ENCODE peak calls at places on chromosomes 5 and 9, in five cellular contexts. W is HepG2, M is K562, X is GM12878, T is H1. E is an unnamed sample.

GRCh38 chr5:112738180-112738560 is 485 bp downstream of the APC start:
- DNase-seq in W (no peak), M (peak), X (no peak), T (no peak), E (no peak)

GRCh38 chr9:128286435-128286834 is 10.4 kb downstream of the SWI5 start:
- DNase-seq in W (no peak), M (no peak), X (no peak), T (no peak), E (no peak)

GRCh38 chr9:127809562-127810377 is 7.1 kb downstream of the FPGS start:
- DNase-seq in W (no peak), M (peak), X (no peak), T (no peak), E (peak)

GRCh38 chr9:74293479-74293878 is 203.7 kb upstream of the RORB start:
- DNase-seq in W (no peak), M (no peak), X (no peak), T (no peak), E (no peak)

GRCh38 chr5:53643445-53643844 is 83.0 kb downstream of the NDUFS4 start:
- DNase-seq in W (no peak), M (no peak), X (no peak), T (no peak), E (no peak)

GRCh38 chr9:75615284-75615683 is 275.2 kb upstream of the PCSK5 start:
- DNase-seq in W (no peak), M (no peak), X (no peak), T (no peak), E (no peak)

GRCh38 chr5:129903466-129904101 is 681 bp upstream of the CHSY3 start:
- DNase-seq in W (no peak), M (no peak), X (no peak), T (no peak), E (no peak)

GRCh38 chr5:157612071-157612476 is 36.5 kb upstream of the ADAM19 start:
- DNase-seq in W (no peak), M (no peak), X (no peak), T (no peak), E (no peak)

GRCh38 chr9:132163457-132163875 is 1.6 kb downstream of the NTNG2 start:
- DNase-seq in W (no peak), M (no peak), X (no peak), T (no peak), E (no peak)

GRCh38 chr5:145681686-145682085 is 153.5 kb downstream of the PRELID2 start:
- DNase-seq in W (peak), M (peak), X (peak), T (no peak), E (peak)
- TF ChIP-seq SP1 in W (no peak), M (no peak), X (no peak), T (no peak), E (no peak)

GRCh38 chr9:116153765-116154333 is at the start of gene PAPPA:
- DNase-seq in W (no peak), M (no peak), X (no peak), T (no peak), E (no peak)

GRCh38 chr9:116154976-116155699 is 1.5 kb downstream of the PAPPA start:
- DNase-seq in W (no peak), M (no peak), X (no peak), T (no peak), E (peak)

GRCh38 chr9:116155700-116156045 is 2.1 kb downstream of the PAPPA start:
- DNase-seq in W (no peak), M (no peak), X (no peak), T (no peak), E (no peak)

GRCh38 chr9:116152941-116153764 is 438 bp upstream of the PAPPA start:
- DNase-seq in W (no peak), M (no peak), X (no peak), T (no peak), E (peak)

DNA sequence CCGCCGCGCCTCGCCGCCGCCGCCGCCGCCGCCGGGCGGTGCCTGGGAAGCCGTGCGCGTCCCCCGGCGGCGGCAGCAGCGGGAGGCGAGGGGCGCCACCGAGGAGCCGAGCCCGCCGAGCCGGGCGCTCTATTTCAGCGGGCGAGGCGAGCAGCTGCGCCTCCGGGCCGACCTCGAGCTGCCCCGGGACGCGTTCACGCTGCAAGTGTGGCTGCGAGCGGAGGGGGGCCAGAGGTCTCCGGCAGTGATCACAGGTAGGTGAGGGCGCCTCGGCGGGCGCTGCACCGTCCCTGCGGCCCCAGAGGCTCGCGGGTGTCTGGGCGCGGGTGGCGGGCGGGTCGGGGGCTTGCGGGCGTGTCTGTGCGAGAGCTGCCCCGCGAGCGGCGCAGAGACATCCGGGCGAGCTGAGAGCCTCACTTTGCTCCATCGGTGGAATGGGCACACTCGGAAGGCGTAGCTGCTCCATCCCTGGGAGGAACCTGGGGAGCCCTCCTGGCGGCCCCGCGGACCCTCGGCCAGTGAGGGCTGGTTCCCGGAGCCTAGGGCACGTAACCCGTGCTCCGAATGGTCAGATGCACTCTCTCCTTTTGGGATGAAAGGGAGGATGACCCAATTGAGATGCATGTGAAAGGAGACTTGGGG is 864 bp downstream of the PAPPA start:
- DNase-seq in W (no peak), M (no peak), X (no peak), T (no peak), E (peak)
- TF ChIP-seq ATF2 in W (no peak), M (no peak), X (no peak), T (no peak), E (no peak)

GRCh38 chr5:42756630-42757601 is at the start of gene CCDC152:
- DNase-seq in W (no peak), M (peak), X (no peak), T (no peak), E (peak)
- TF ChIP-seq SP1 in W (no peak), M (no peak), X (no peak), T (no peak), E (peak)

GRCh38 chr5:179668404-179668803 is 12.4 kb downstream of the CBY3 start:
- DNase-seq in W (peak), M (peak), X (no peak), T (peak), E (peak)
- TF ChIP-seq ATF2 in W (no peak), M (no peak), X (no peak), T (no peak), E (no peak)

DNA sequence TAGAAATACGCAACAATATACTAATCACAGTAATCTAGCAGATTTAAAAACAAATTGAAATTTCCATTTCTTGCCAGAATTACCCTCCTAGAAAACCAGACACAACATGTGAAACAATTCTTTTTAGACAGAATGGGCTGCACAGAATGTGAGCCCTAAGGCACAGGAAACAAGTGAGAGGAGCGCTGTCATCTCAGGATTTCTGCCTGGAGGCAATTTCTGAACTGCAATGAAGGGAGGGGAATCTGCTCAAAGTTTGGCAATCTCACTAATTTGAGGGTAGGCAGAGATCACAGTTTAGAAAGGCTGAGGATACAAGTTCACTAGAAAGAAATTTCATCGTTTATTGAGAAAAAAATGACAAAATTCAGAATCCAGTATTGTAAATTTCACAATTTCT is 70.3 kb downstream of the INIP start:
- DNase-seq in W (no peak), M (no peak), X (no peak), T (no peak), E (no peak)
- TF ChIP-seq SP1 in W (no peak), M (no peak), X (no peak), T (no peak), E (no peak)

GRCh38 chr5:93165559-93165958 is 415.5 kb downstream of the NR2F1-AS1 start:
- DNase-seq in W (no peak), M (no peak), X (no peak), T (no peak), E (no peak)
- TF ChIP-seq ATF2 in W (no peak), M (no peak), X (no peak), T (no peak), E (no peak)

GRCh38 chr5:141680178-141680577 is 1.9 kb downstream of the ARAP3 start:
- DNase-seq in W (no peak), M (no peak), X (no peak), T (no peak), E (no peak)

GRCh38 chr5:141681695-141682641 is at the start of gene ARAP3:
- DNase-seq in W (peak), M (peak), X (no peak), T (no peak), E (peak)

GRCh38 chr5:141683596-141684161 is 1.6 kb upstream of the ARAP3 start:
- DNase-seq in W (no peak), M (no peak), X (no peak), T (no peak), E (no peak)

GRCh38 chr5:141681295-141681694 is 735 bp downstream of the ARAP3 start:
- DNase-seq in W (no peak), M (no peak), X (no peak), T (no peak), E (no peak)

DNA sequence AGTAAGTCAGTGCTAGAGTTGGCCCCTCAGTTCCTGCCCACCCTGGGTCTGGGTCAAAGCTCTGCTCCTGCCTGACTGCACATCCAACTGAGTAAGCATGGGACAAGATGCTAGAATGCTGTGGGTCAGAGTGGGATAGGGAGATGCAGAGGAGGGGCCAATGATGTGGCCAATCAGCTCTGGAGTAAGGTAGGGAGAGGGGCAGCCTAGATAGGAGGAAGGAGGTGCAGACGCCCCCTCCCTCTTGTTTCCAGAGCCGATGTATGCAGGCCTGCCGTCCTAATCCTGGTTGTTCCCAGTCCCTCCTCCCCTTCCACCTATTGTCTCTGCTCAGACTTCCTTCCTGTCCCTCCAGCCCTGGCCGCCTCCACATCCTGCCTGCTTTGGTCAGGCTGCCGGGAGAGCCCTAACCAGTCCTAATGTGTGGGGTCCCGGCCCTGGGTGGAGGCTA is 1.3 kb downstream of the ARAP3 start:
- DNase-seq in W (peak), M (peak), X (no peak), T (peak), E (peak)
- TF ChIP-seq SP1 in W (no peak), M (no peak), X (no peak), T (no peak), E (peak)